ENCODE peak calls at places on chromosomes 4 and X, in nine cellular contexts. K, B, M, Y, S, O, P, J and E are unnamed samples.

GRCh38 chrX:124127496-124127895 is 166.0 kb downstream of the STAG2 start:
- DNase-seq in P (no peak), B (no peak), Y (no peak), S (no peak), O (no peak), K (no peak), J (no peak), M (no peak), E (no peak)

GRCh38 chr4:186563761-186564160 is 8.4 kb upstream of the MTNR1A start:
- DNase-seq in O (no peak), M (no peak), B (peak), Y (no peak), K (no peak), S (no peak), J (no peak), P (no peak), E (no peak)

GRCh38 chr4:112296949-112297483 is at the start of gene ALPK1:
- DNase-seq in B (peak), K (peak), S (peak), Y (peak), M (peak), O (peak), J (no peak), P (no peak), E (peak)

GRCh38 chr4:136277741-136278140 is 1254.6 kb downstream of the PCDH18 start:
- DNase-seq in S (no peak), J (no peak), O (no peak), M (no peak), Y (no peak), P (no peak), B (no peak), K (no peak), E (peak)

GRCh38 chrX:152072236-152072635 is 66.1 kb downstream of the MAGEA10 start:
- DNase-seq in Y (no peak), O (no peak), M (peak), P (no peak), J (no peak), B (no peak), S (peak), K (no peak), E (peak)

GRCh38 chr4:111943796-111944203 is 201.5 kb upstream of the FAM241A start:
- DNase-seq in K (peak), O (peak), Y (no peak), B (peak), J (no peak), P (peak), M (peak), S (peak), E (peak)

GRCh38 chr4:7194251-7195137 is 2.2 kb downstream of the SORCS2 start:
- DNase-seq in O (no peak), P (no peak), M (no peak), J (no peak), K (no peak), B (no peak), Y (no peak), S (peak), E (peak)

GRCh38 chr4:123452585-123452984 is 56.0 kb downstream of the SPRY1 start:
- DNase-seq in J (no peak), S (peak), B (peak), M (peak), P (no peak), K (peak), O (peak), Y (no peak), E (peak)

GRCh38 chrX:25858273-25858880 is 279.8 kb upstream of the MAGEB18 start:
- DNase-seq in K (no peak), P (no peak), O (no peak), Y (no peak), B (peak), S (no peak), M (no peak), J (no peak), E (no peak)

GRCh38 chr4:185219551-185220344 is 10.3 kb downstream of the SNX25 start:
- DNase-seq in M (peak), S (peak), Y (no peak), K (peak), P (peak), O (no peak), B (no peak), J (no peak), E (peak)

GRCh38 chr4:80365928-80366327 is 30.4 kb downstream of the CFAP299 start:
- DNase-seq in J (peak), K (peak), P (peak), B (peak), S (peak), Y (peak), O (peak), M (peak), E (peak)

GRCh38 chr4:16264798-16265197 is 38.5 kb upstream of the TAPT1 start:
- DNase-seq in Y (no peak), S (peak), B (peak), M (peak), O (peak), J (no peak), K (peak), P (peak), E (peak)

GRCh38 chr4:125444166-125444565 is 129.4 kb downstream of the FAT4 start:
- DNase-seq in B (no peak), M (no peak), J (no peak), S (no peak), O (no peak), Y (no peak), P (no peak), K (no peak), E (no peak)

GRCh38 chr4:105369988-105370387 is 103.9 kb downstream of the PPA2 start:
- DNase-seq in Y (no peak), S (peak), B (no peak), M (no peak), O (no peak), K (no peak), P (no peak), J (no peak), E (peak)

GRCh38 chrX:64204252-64204651 is 1.3 kb downstream of the AMER1 start:
- DNase-seq in J (no peak), O (no peak), Y (no peak), M (no peak), K (peak), B (peak), S (peak), P (no peak), E (peak)

GRCh38 chrX:122055450-122055849 is 1008.0 kb downstream of the GLUD2 start:
- DNase-seq in J (no peak), O (no peak), P (no peak), S (no peak), Y (no peak), K (no peak), M (no peak), B (no peak), E (no peak)

GRCh38 chr4:173264245-173264959 is 69.8 kb downstream of the HMGB2 start:
- DNase-seq in P (peak), O (no peak), K (peak), J (no peak), B (no peak), Y (no peak), M (no peak), S (peak), E (peak)

GRCh38 chr4:41509411-41510008 is 28.4 kb upstream of the LIMCH1 start:
- DNase-seq in B (no peak), Y (no peak), O (no peak), M (no peak), K (peak), P (no peak), S (no peak), J (no peak), E (peak)